ENCODE peak calls at places on chromosomes 2 and 18, in five cellular contexts. S is neuronal stem cell, D is SK-N-SH, C is K562, V is mammary epithelial cell. W is an unnamed sample.

GRCh38 chr2:158589303-158589702 is 132.6 kb downstream of the PKP4 start:
- DNase-seq in S (no peak), D (no peak), C (no peak), V (no peak), W (no peak)

GRCh38 chr18:40485318-40485717 is 1469.7 kb upstream of the PIK3C3 start:
- DNase-seq in S (no peak), D (no peak), C (no peak), V (peak), W (no peak)

GRCh38 chr2:241999184-241999583 is 129.7 kb downstream of the RTP5 start:
- DNase-seq in S (no peak), D (no peak), C (no peak), V (no peak), W (no peak)

GRCh38 chr2:42224422-42225067 is 55.4 kb downstream of the EML4 start:
- DNase-seq in S (no peak), D (no peak), C (no peak), V (no peak), W (no peak)

GRCh38 chr2:67694464-67694863 is 297.3 kb downstream of the ETAA1 start:
- DNase-seq in S (no peak), D (no peak), C (no peak), V (no peak), W (peak)

GRCh38 chr2:20227894-20228505 is 3.1 kb upstream of the SDC1 start:
- DNase-seq in S (no peak), D (no peak), C (no peak), V (no peak), W (peak)

GRCh38 chr2:56682397-56682760 is 498.6 kb downstream of the CCDC85A start:
- DNase-seq in S (no peak), D (no peak), C (no peak), V (no peak), W (no peak)

GRCh38 chr2:164456599-164456998 is 164.7 kb downstream of the GRB14 start:
- DNase-seq in S (no peak), D (peak), C (no peak), V (no peak), W (no peak)

GRCh38 chr18:35407871-35408481 is 30.8 kb upstream of the ZNF396 start:
- DNase-seq in S (peak), D (peak), C (peak), V (peak), W (peak)

GRCh38 chr18:24818451-24818850 is 358.0 kb downstream of the HRH4 start:
- DNase-seq in S (no peak), D (peak), C (no peak), V (no peak), W (peak)

GRCh38 chr2:170115501-170116229 is 62.3 kb upstream of the MYO3B start:
- DNase-seq in S (no peak), D (no peak), C (no peak), V (no peak), W (no peak)

GRCh38 chr2:201357216-201357615 is at the start of gene FLACC1:
- DNase-seq in S (peak), D (peak), C (peak), V (peak), W (peak)

GRCh38 chr2:214856116-214856515 is 46.6 kb upstream of the BARD1 start:
- DNase-seq in S (no peak), D (no peak), C (no peak), V (peak), W (no peak)

GRCh38 chr2:146041291-146041868 is 1521.5 kb upstream of the ZEB2 start:
- DNase-seq in S (no peak), D (peak), C (no peak), V (no peak), W (no peak)

GRCh38 chr2:201248288-201248844 is 12.0 kb upstream of the CASP8 start:
- DNase-seq in S (no peak), D (no peak), C (no peak), V (no peak), W (no peak)

GRCh38 chr2:40451926-40452605 is at the start of gene SLC8A1:
- DNase-seq in S (peak), D (peak), C (no peak), V (peak), W (peak)

GRCh38 chr2:12764075-12764722 is 47.5 kb downstream of the TRIB2 start:
- DNase-seq in S (no peak), D (no peak), C (no peak), V (peak), W (no peak)

GRCh38 chr18:79404567-79404910 is 8.8 kb downstream of the NFATC1 start:
- DNase-seq in S (no peak), D (no peak), C (no peak), V (no peak), W (no peak)

GRCh38 chr2:100921685-100922161 is 80.4 kb upstream of the RPL31 start:
- DNase-seq in S (no peak), D (peak), C (peak), V (no peak), W (no peak)

GRCh38 chr2:119419803-119420508 is 11.7 kb upstream of the TMEM37 start:
- DNase-seq in S (no peak), D (no peak), C (no peak), V (no peak), W (no peak)

GRCh38 chr2:84846041-84846663 is 34.7 kb downstream of the TRABD2A start:
- DNase-seq in S (no peak), D (no peak), C (no peak), V (no peak), W (peak)

GRCh38 chr2:25362564-25363145 is 20.9 kb upstream of the DNMT3A start:
- DNase-seq in S (no peak), D (peak), C (no peak), V (no peak), W (peak)

GRCh38 chr18:62505669-62506494 is 16.9 kb upstream of the ZCCHC2 start:
- DNase-seq in S (no peak), D (no peak), C (no peak), V (peak), W (no peak)

GRCh38 chr2:150644298-150645067 is 157.0 kb upstream of the RND3 start:
- DNase-seq in S (no peak), D (no peak), C (no peak), V (peak), W (no peak)

GRCh38 chr18:48922801-48923730 is 27.7 kb downstream of the SMAD7 start:
- DNase-seq in S (no peak), D (no peak), C (peak), V (peak), W (peak)
- H3K27ac ChIP-seq in S (no peak), D (peak), C (peak), V (no peak), W (peak)

GRCh38 chr2:219199470-219200211 is 6.9 kb upstream of the ZFAND2B start:
- DNase-seq in S (no peak), D (no peak), C (no peak), V (no peak), W (no peak)
- H3K9ac ChIP-seq in S (no peak), D (no peak), C (no peak), V (no peak), W (no peak)

GRCh38 chr2:237889811-237890210 is 30.4 kb downstream of the RAMP1 start:
- DNase-seq in S (no peak), D (no peak), C (no peak), V (no peak), W (peak)
- H3K27ac ChIP-seq in S (no peak), D (no peak), C (no peak), V (no peak), W (no peak)

GRCh38 chr2:6864251-6864758 is 1.4 kb downstream of the CMPK2 start:
- DNase-seq in S (no peak), D (no peak), C (no peak), V (no peak), W (no peak)
- H3K9ac ChIP-seq in S (no peak), D (no peak), C (no peak), V (no peak), W (no peak)

GRCh38 chr18:31229829-31230228 is 67.2 kb upstream of the DSC1 start:
- DNase-seq in S (no peak), D (no peak), C (no peak), V (no peak), W (no peak)
- H3K27ac ChIP-seq in S (no peak), D (no peak), C (no peak), V (peak), W (no peak)

GRCh38 chr2:223586261-223586660 is 15.9 kb downstream of the SCG2 start:
- DNase-seq in S (no peak), D (no peak), C (no peak), V (peak), W (no peak)
- H3K9ac ChIP-seq in S (no peak), D (peak), C (no peak), V (no peak), W (no peak)